ENCODE peak calls at places on chromosome 22, in ten cellular contexts. One of them, this sample, is unnamed.

GRCh38 chr22:24523873-24524272 is 28.7 kb downstream of the UPB1 start:
- DNase-seq in body of pancreas: no peak
- DNase-seq in GDM1: no peak
- DNase-seq in Peyer's patch: no peak
- DNase-seq in T-cell: no peak
- DNase-seq in fibroblast of the conjunctiva: no peak
- DNase-seq in SW480: no peak
- DNase-seq in HEK293T: no peak
- DNase-seq in posterior cingulate gyrus: no peak
- DNase-seq in tibial nerve: no peak
- DNase-seq in this sample: no peak

GRCh38 chr22:38872831-38873248 is 824 bp upstream of the CBX6 start:
- DNase-seq in body of pancreas: peak
- DNase-seq in SW480: no peak
- DNase-seq in T-cell: no peak
- DNase-seq in HEK293T: peak
- DNase-seq in GDM1: no peak
- DNase-seq in Peyer's patch: no peak
- DNase-seq in tibial nerve: no peak
- DNase-seq in posterior cingulate gyrus: peak
- DNase-seq in fibroblast of the conjunctiva: no peak
- DNase-seq in this sample: no peak

GRCh38 chr22:45314054-45314721 is 4.5 kb downstream of the FAM118A start:
- DNase-seq in Peyer's patch: no peak
- DNase-seq in GDM1: no peak
- DNase-seq in body of pancreas: no peak
- DNase-seq in HEK293T: no peak
- DNase-seq in SW480: no peak
- DNase-seq in T-cell: no peak
- DNase-seq in posterior cingulate gyrus: no peak
- DNase-seq in tibial nerve: no peak
- DNase-seq in fibroblast of the conjunctiva: no peak
- DNase-seq in this sample: no peak

GRCh38 chr22:47199949-47200272 is 437.5 kb downstream of the TBC1D22A start:
- DNase-seq in fibroblast of the conjunctiva: no peak
- DNase-seq in body of pancreas: no peak
- DNase-seq in T-cell: no peak
- DNase-seq in HEK293T: no peak
- DNase-seq in tibial nerve: no peak
- DNase-seq in GDM1: no peak
- DNase-seq in posterior cingulate gyrus: no peak
- DNase-seq in Peyer's patch: no peak
- DNase-seq in SW480: no peak
- DNase-seq in this sample: no peak

GRCh38 chr22:26763633-26764295 is 106.4 kb downstream of the MIAT start:
- DNase-seq in fibroblast of the conjunctiva: no peak
- DNase-seq in HEK293T: no peak
- DNase-seq in GDM1: no peak
- DNase-seq in posterior cingulate gyrus: no peak
- DNase-seq in SW480: peak
- DNase-seq in body of pancreas: no peak
- DNase-seq in tibial nerve: peak
- DNase-seq in Peyer's patch: no peak
- DNase-seq in T-cell: no peak
- DNase-seq in this sample: no peak

GRCh38 chr22:22201185-22201924 is 43.2 kb upstream of the VPREB1 start:
- DNase-seq in SW480: peak
- DNase-seq in posterior cingulate gyrus: peak
- DNase-seq in tibial nerve: no peak
- DNase-seq in HEK293T: peak
- DNase-seq in body of pancreas: peak
- DNase-seq in GDM1: no peak
- DNase-seq in T-cell: peak
- DNase-seq in fibroblast of the conjunctiva: peak
- DNase-seq in Peyer's patch: no peak
- DNase-seq in this sample: no peak

GRCh38 chr22:31346255-31346732 is at the start of gene PATZ1:
- DNase-seq in GDM1: peak
- DNase-seq in tibial nerve: peak
- DNase-seq in body of pancreas: peak
- DNase-seq in HEK293T: peak
- DNase-seq in T-cell: peak
- DNase-seq in SW480: peak
- DNase-seq in posterior cingulate gyrus: peak
- DNase-seq in Peyer's patch: no peak
- DNase-seq in fibroblast of the conjunctiva: peak
- DNase-seq in this sample: peak

GRCh38 chr22:38946771-38947170 is 10.6 kb upstream of the APOBEC3A start:
- DNase-seq in Peyer's patch: no peak
- DNase-seq in fibroblast of the conjunctiva: no peak
- DNase-seq in SW480: no peak
- DNase-seq in body of pancreas: no peak
- DNase-seq in HEK293T: no peak
- DNase-seq in GDM1: no peak
- DNase-seq in posterior cingulate gyrus: no peak
- DNase-seq in tibial nerve: no peak
- DNase-seq in T-cell: no peak
- DNase-seq in this sample: no peak

GRCh38 chr22:19817561-19818263 is 37.0 kb downstream of the GNB1L start:
- DNase-seq in HEK293T: no peak
- DNase-seq in Peyer's patch: no peak
- DNase-seq in tibial nerve: no peak
- DNase-seq in T-cell: no peak
- DNase-seq in posterior cingulate gyrus: peak
- DNase-seq in GDM1: no peak
- DNase-seq in SW480: no peak
- DNase-seq in body of pancreas: no peak
- DNase-seq in fibroblast of the conjunctiva: no peak
- DNase-seq in this sample: no peak